ENCODE peak calls at places on chromosomes 13 and 19, in ten cellular contexts. W is nucleus accumbens; N is fibroblast of mammary gland; E is stimulated activated CD8-positive, alpha-beta memory T cell treated with anti-CD3 and anti-CD28 coated beads, Interleukin-7, amount 100 ng/mL, for 1 hour; Q is AG04449; O is kidney tubule cell; I is CMK; Z is Calu3; U is naive thymus-derived CD8-positive, alpha-beta T cell; V is stimulated activated CD4-positive, alpha-beta T cell treated with anti-CD3 and anti-CD28 coated beads, Interleukin-4, amount 100 ng/mL, for 24 hours. J is an unnamed sample.

GRCh38 chr13:105660550-105660949 is 874.9 kb downstream of the EFNB2 start:
- DNase-seq in W (no peak), Q (no peak), O (no peak), V (no peak), Z (no peak), E (no peak), U (no peak), I (no peak), N (no peak), J (no peak)

GRCh38 chr13:36965767-36966166 is 33.4 kb downstream of the ALG5 start:
- DNase-seq in W (no peak), Q (peak; percentile 41), V (no peak), Z (peak; percentile 43), E (no peak), O (peak; percentile 87), N (peak; percentile 83), I (no peak), U (no peak), J (peak; percentile 21)

GRCh38 chr13:46355088-46355468 is 32.0 kb downstream of the RUBCNL start:
- DNase-seq in Z (no peak), U (no peak), W (no peak), E (no peak), O (no peak), V (no peak), N (no peak), Q (no peak), I (no peak), J (no peak)

GRCh38 chr13:67069117-67069767 is 160.9 kb downstream of the PCDH9 start:
- DNase-seq in E (no peak), I (no peak), V (no peak), N (no peak), O (no peak), U (no peak), Z (no peak), Q (no peak), W (peak; percentile 26), J (no peak)

GRCh38 chr19:2189880-2190279 is 26.1 kb downstream of the DOT1L start:
- DNase-seq in I (no peak), Q (no peak), V (no peak), O (no peak), N (no peak), W (no peak), E (no peak), U (no peak), Z (no peak), J (no peak)

GRCh38 chr19:33819875-33820781 is 23.5 kb downstream of the KCTD15 start:
- DNase-seq in O (peak; percentile 59), N (peak; percentile 35), E (no peak), Q (no peak), U (peak; percentile 8), I (peak; percentile 80), W (no peak), Z (peak; percentile 87), V (peak; percentile 62), J (no peak)

GRCh38 chr13:41613984-41614581 is 156.7 kb downstream of the RGCC start:
- DNase-seq in Z (no peak), Q (peak; percentile 59), W (peak; percentile 22), U (no peak), V (no peak), O (no peak), I (no peak), E (no peak), N (peak; percentile 96), J (peak; percentile 69)

GRCh38 chr13:23799945-23800344 is 89.3 kb downstream of the MIPEP start:
- DNase-seq in O (no peak), U (peak; percentile 2), Q (no peak), I (no peak), W (peak; percentile 45), E (no peak), Z (no peak), N (peak; percentile 7), V (no peak), J (no peak)

GRCh38 chr19:6402834-6403608 is 10.1 kb upstream of the GTF2F1 start:
- DNase-seq in O (peak; percentile 38), U (no peak), V (no peak), W (peak; percentile 93), N (peak; percentile 75), Z (no peak), I (no peak), Q (peak; percentile 16), E (no peak), J (no peak)

GRCh38 chr13:30932481-30933333 is at the start of gene TEX26:
- DNase-seq in V (no peak), E (no peak), U (no peak), I (no peak), Q (no peak), Z (no peak), O (no peak), N (no peak), W (peak; percentile 10), J (no peak)